ENCODE peak calls at places on chromosomes 7 and 10, in five cellular contexts. One of them, this sample, is unnamed.

GRCh38 chr7:134695321-134695860 is 48.7 kb downstream of the BPGM start:
- DNase-seq in EH: peak; percentile 95
- DNase-seq in stimulated activated CD4-positive, alpha-beta T cell treated with anti-CD3 and anti-CD28 coated beads, Interleukin-15, amount 100 ng/mL, for 1 hour: no peak
- DNase-seq in CD14-positive monocyte: no peak
- DNase-seq in neural progenitor cell: no peak
- DNase-seq in this sample: no peak

GRCh38 chr7:84247591-84247990 is 53.0 kb upstream of the SEMA3A start:
- DNase-seq in EH: peak; percentile 11
- DNase-seq in neural progenitor cell: no peak
- DNase-seq in stimulated activated CD4-positive, alpha-beta T cell treated with anti-CD3 and anti-CD28 coated beads, Interleukin-15, amount 100 ng/mL, for 1 hour: no peak
- DNase-seq in CD14-positive monocyte: no peak
- DNase-seq in this sample: peak; percentile 30

GRCh38 chr10:73647211-73647874 is 6.1 kb upstream of the MYOZ1 start:
- DNase-seq in EH: no peak
- DNase-seq in neural progenitor cell: peak; percentile 90
- DNase-seq in stimulated activated CD4-positive, alpha-beta T cell treated with anti-CD3 and anti-CD28 coated beads, Interleukin-15, amount 100 ng/mL, for 1 hour: no peak
- DNase-seq in CD14-positive monocyte: no peak
- DNase-seq in this sample: no peak

GRCh38 chr7:44046321-44047061 is 2.0 kb downstream of the DBNL start:
- DNase-seq in EH: no peak
- DNase-seq in stimulated activated CD4-positive, alpha-beta T cell treated with anti-CD3 and anti-CD28 coated beads, Interleukin-15, amount 100 ng/mL, for 1 hour: no peak
- DNase-seq in CD14-positive monocyte: peak; percentile 97
- DNase-seq in neural progenitor cell: no peak
- DNase-seq in this sample: no peak

GRCh38 chr7:157930441-157930840 is 593.6 kb downstream of the DNAJB6 start:
- DNase-seq in neural progenitor cell: no peak
- DNase-seq in CD14-positive monocyte: peak; percentile 37
- DNase-seq in EH: no peak
- DNase-seq in stimulated activated CD4-positive, alpha-beta T cell treated with anti-CD3 and anti-CD28 coated beads, Interleukin-15, amount 100 ng/mL, for 1 hour: no peak
- DNase-seq in this sample: no peak

GRCh38 chr10:68135922-68136718 is 26.8 kb downstream of the MYPN start:
- DNase-seq in EH: peak; percentile 95
- DNase-seq in neural progenitor cell: no peak
- DNase-seq in CD14-positive monocyte: no peak
- DNase-seq in stimulated activated CD4-positive, alpha-beta T cell treated with anti-CD3 and anti-CD28 coated beads, Interleukin-15, amount 100 ng/mL, for 1 hour: no peak
- DNase-seq in this sample: peak; percentile 65

GRCh38 chr10:729213-729612 is 39.7 kb upstream of the DIP2C start:
- DNase-seq in EH: no peak
- DNase-seq in CD14-positive monocyte: no peak
- DNase-seq in stimulated activated CD4-positive, alpha-beta T cell treated with anti-CD3 and anti-CD28 coated beads, Interleukin-15, amount 100 ng/mL, for 1 hour: no peak
- DNase-seq in neural progenitor cell: no peak
- DNase-seq in this sample: no peak

GRCh38 chr10:84026821-84027257 is 112.5 kb upstream of the GHITM start:
- DNase-seq in CD14-positive monocyte: no peak
- DNase-seq in EH: peak; percentile 6
- DNase-seq in stimulated activated CD4-positive, alpha-beta T cell treated with anti-CD3 and anti-CD28 coated beads, Interleukin-15, amount 100 ng/mL, for 1 hour: no peak
- DNase-seq in neural progenitor cell: peak; percentile 58
- DNase-seq in this sample: no peak

GRCh38 chr7:105913947-105914346 is 37.5 kb upstream of the ATXN7L1 start:
- DNase-seq in neural progenitor cell: no peak
- DNase-seq in EH: no peak
- DNase-seq in CD14-positive monocyte: no peak
- DNase-seq in stimulated activated CD4-positive, alpha-beta T cell treated with anti-CD3 and anti-CD28 coated beads, Interleukin-15, amount 100 ng/mL, for 1 hour: no peak
- DNase-seq in this sample: no peak

GRCh38 chr10:31936933-31937332 is 8.3 kb upstream of the ARHGAP12 start:
- DNase-seq in neural progenitor cell: no peak
- DNase-seq in EH: no peak
- DNase-seq in stimulated activated CD4-positive, alpha-beta T cell treated with anti-CD3 and anti-CD28 coated beads, Interleukin-15, amount 100 ng/mL, for 1 hour: no peak
- DNase-seq in CD14-positive monocyte: no peak
- DNase-seq in this sample: no peak

GRCh38 chr7:112721395-112721794 is 68.8 kb downstream of the TMEM168 start:
- DNase-seq in CD14-positive monocyte: no peak
- DNase-seq in EH: no peak
- DNase-seq in stimulated activated CD4-positive, alpha-beta T cell treated with anti-CD3 and anti-CD28 coated beads, Interleukin-15, amount 100 ng/mL, for 1 hour: no peak
- DNase-seq in neural progenitor cell: no peak
- DNase-seq in this sample: no peak

GRCh38 chr7:23590529-23590928 is 6.7 kb upstream of the CCDC126 start:
- DNase-seq in EH: no peak
- DNase-seq in stimulated activated CD4-positive, alpha-beta T cell treated with anti-CD3 and anti-CD28 coated beads, Interleukin-15, amount 100 ng/mL, for 1 hour: no peak
- DNase-seq in CD14-positive monocyte: no peak
- DNase-seq in neural progenitor cell: no peak
- DNase-seq in this sample: no peak

GRCh38 chr7:99928994-99929729 is at the start of gene GJC3:
- DNase-seq in EH: peak; percentile 71
- DNase-seq in neural progenitor cell: peak; percentile 71
- DNase-seq in CD14-positive monocyte: peak; percentile 51
- DNase-seq in stimulated activated CD4-positive, alpha-beta T cell treated with anti-CD3 and anti-CD28 coated beads, Interleukin-15, amount 100 ng/mL, for 1 hour: no peak
- DNase-seq in this sample: peak; percentile 95

GRCh38 chr10:105691811-105692210 is 1050.7 kb downstream of the SORCS3 start:
- DNase-seq in stimulated activated CD4-positive, alpha-beta T cell treated with anti-CD3 and anti-CD28 coated beads, Interleukin-15, amount 100 ng/mL, for 1 hour: no peak
- DNase-seq in EH: no peak
- DNase-seq in CD14-positive monocyte: no peak
- DNase-seq in neural progenitor cell: peak; percentile 79
- DNase-seq in this sample: peak; percentile 10

GRCh38 chr10:107727762-107728317 is 563.3 kb upstream of the SORCS1 start:
- DNase-seq in EH: peak; percentile 58
- DNase-seq in stimulated activated CD4-positive, alpha-beta T cell treated with anti-CD3 and anti-CD28 coated beads, Interleukin-15, amount 100 ng/mL, for 1 hour: no peak
- DNase-seq in neural progenitor cell: no peak
- DNase-seq in CD14-positive monocyte: no peak
- DNase-seq in this sample: peak; percentile 5

GRCh38 chr10:90734415-90734814 is 123.4 kb downstream of the HTR7 start:
- DNase-seq in stimulated activated CD4-positive, alpha-beta T cell treated with anti-CD3 and anti-CD28 coated beads, Interleukin-15, amount 100 ng/mL, for 1 hour: no peak
- DNase-seq in neural progenitor cell: no peak
- DNase-seq in EH: no peak
- DNase-seq in CD14-positive monocyte: no peak
- DNase-seq in this sample: no peak

GRCh38 chr7:1705856-1706255 is 35.8 kb downstream of the ELFN1 start:
- DNase-seq in stimulated activated CD4-positive, alpha-beta T cell treated with anti-CD3 and anti-CD28 coated beads, Interleukin-15, amount 100 ng/mL, for 1 hour: no peak
- DNase-seq in CD14-positive monocyte: no peak
- DNase-seq in EH: no peak
- DNase-seq in neural progenitor cell: no peak
- DNase-seq in this sample: no peak

GRCh38 chr7:131124867-131125266 is 202.8 kb upstream of the MKLN1 start:
- DNase-seq in EH: no peak
- DNase-seq in neural progenitor cell: no peak
- DNase-seq in stimulated activated CD4-positive, alpha-beta T cell treated with anti-CD3 and anti-CD28 coated beads, Interleukin-15, amount 100 ng/mL, for 1 hour: no peak
- DNase-seq in CD14-positive monocyte: no peak
- DNase-seq in this sample: no peak

GRCh38 chr10:98088186-98088971 is 46.1 kb upstream of the R3HCC1L start:
- DNase-seq in CD14-positive monocyte: no peak
- DNase-seq in neural progenitor cell: no peak
- DNase-seq in EH: peak; percentile 2
- DNase-seq in stimulated activated CD4-positive, alpha-beta T cell treated with anti-CD3 and anti-CD28 coated beads, Interleukin-15, amount 100 ng/mL, for 1 hour: no peak
- DNase-seq in this sample: no peak